ENCODE peak calls at places on chromosomes 2 and 18, in nine cellular contexts. P, I, G, Y, T, M, X, Q and U are unnamed samples.

GRCh38 chr2:5250482-5250881 is 441.7 kb upstream of the SOX11 start:
- DNase-seq in P (no peak), I (no peak), G (no peak), Y (no peak), T (no peak), M (no peak), X (no peak), Q (no peak), U (no peak)

GRCh38 chr2:25187729-25188350 is 19.5 kb upstream of the POMC start:
- DNase-seq in P (no peak), I (no peak), G (no peak), Y (no peak), T (no peak), M (no peak), X (no peak), Q (no peak), U (no peak)

GRCh38 chr2:161312996-161313395 is 4.8 kb downstream of the PSMD14 start:
- DNase-seq in P (peak; percentile 54), I (peak; percentile 44), G (no peak), Y (no peak), T (no peak), M (no peak), X (no peak), Q (no peak), U (no peak)

GRCh38 chr2:28128281-28128950 is 237.9 kb downstream of the BABAM2 start:
- DNase-seq in P (no peak), I (peak; percentile 50), G (no peak), Y (no peak), T (no peak), M (no peak), X (no peak), Q (peak; percentile 50), U (no peak)

GRCh38 chr2:227363756-227364155 is 15.3 kb downstream of the TM4SF20 start:
- DNase-seq in P (peak; percentile 5), I (no peak), G (no peak), Y (no peak), T (no peak), M (no peak), X (no peak), Q (no peak), U (no peak)

GRCh38 chr18:47997338-47997780 is 66.9 kb upstream of the SMAD2 start:
- DNase-seq in P (peak; percentile 6), I (peak; percentile 7), G (no peak), Y (no peak), T (no peak), M (peak; percentile 19), X (no peak), Q (no peak), U (no peak)

GRCh38 chr2:132415256-132416079 is 1.1 kb upstream of the GPR39 start:
- DNase-seq in P (no peak), I (peak; percentile 19), G (no peak), Y (peak; percentile 26), T (peak; percentile 58), M (no peak), X (no peak), Q (peak; percentile 44), U (no peak)

GRCh38 chr2:208311321-208311720 is 45.3 kb downstream of the PIKFYVE start:
- DNase-seq in P (no peak), I (no peak), G (no peak), Y (no peak), T (no peak), M (no peak), X (no peak), Q (no peak), U (no peak)

GRCh38 chr2:36427790-36428243 is 72.2 kb downstream of the CRIM1 start:
- DNase-seq in P (peak; percentile 39), I (peak; percentile 80), G (no peak), Y (no peak), T (no peak), M (no peak), X (no peak), Q (no peak), U (no peak)

GRCh38 chr2:236498369-236498768 is 71.3 kb upstream of the ACKR3 start:
- DNase-seq in P (peak; percentile 25), I (peak; percentile 44), G (no peak), Y (no peak), T (no peak), M (no peak), X (no peak), Q (peak; percentile 82), U (no peak)

GRCh38 chr2:62209427-62209991 is 13.6 kb downstream of the B3GNT2 start:
- DNase-seq in P (no peak), I (no peak), G (no peak), Y (no peak), T (no peak), M (no peak), X (no peak), Q (no peak), U (no peak)

GRCh38 chr2:234932591-234933168 is 19.1 kb upstream of the SH3BP4 start:
- DNase-seq in P (no peak), I (no peak), G (peak; percentile 15), Y (no peak), T (no peak), M (no peak), X (no peak), Q (no peak), U (no peak)

GRCh38 chr2:161103451-161103831 is 56.8 kb upstream of the TANK start:
- DNase-seq in P (no peak), I (no peak), G (no peak), Y (no peak), T (no peak), M (no peak), X (no peak), Q (no peak), U (no peak)

GRCh38 chr2:196750291-196750923 is 49.1 kb downstream of the GTF3C3 start:
- DNase-seq in P (no peak), I (no peak), G (peak; percentile 88), Y (no peak), T (no peak), M (no peak), X (no peak), Q (no peak), U (no peak)

GRCh38 chr2:217045725-217046475 is 186.0 kb upstream of the TNP1 start:
- DNase-seq in P (no peak), I (peak; percentile 44), G (no peak), Y (no peak), T (no peak), M (no peak), X (no peak), Q (peak; percentile 44), U (no peak)

GRCh38 chr2:69390474-69390873 is 3.4 kb upstream of the GFPT1 start:
- DNase-seq in P (no peak), I (no peak), G (no peak), Y (no peak), T (no peak), M (peak; percentile 3), X (no peak), Q (no peak), U (no peak)

GRCh38 chr2:226985227-226985946 is 149.5 kb downstream of the RHBDD1 start:
- DNase-seq in P (peak; percentile 68), I (peak; percentile 84), G (peak; percentile 67), Y (peak; percentile 44), T (peak; percentile 97), M (peak; percentile 17), X (peak; percentile 37), Q (peak; percentile 90), U (peak; percentile 95)

GRCh38 chr2:162890690-162891311 is 52.2 kb upstream of the KCNH7 start:
- DNase-seq in P (peak; percentile 78), I (peak; percentile 44), G (peak; percentile 76), Y (peak; percentile 66), T (peak; percentile 75), M (no peak), X (no peak), Q (peak; percentile 53), U (peak; percentile 74)

GRCh38 chr2:159459279-159459678 is 157.1 kb downstream of the BAZ2B start:
- DNase-seq in P (no peak), I (no peak), G (no peak), Y (no peak), T (no peak), M (no peak), X (no peak), Q (no peak), U (no peak)

GRCh38 chr18:227902-228301 is 39.9 kb downstream of the THOC1 start:
- DNase-seq in P (no peak), I (no peak), G (no peak), Y (no peak), T (no peak), M (no peak), X (no peak), Q (no peak), U (no peak)

GRCh38 chr2:49971453-49971852 is 817.1 kb upstream of the FSHR start:
- DNase-seq in P (no peak), I (no peak), G (no peak), Y (no peak), T (no peak), M (no peak), X (no peak), Q (no peak), U (peak; percentile 55)

GRCh38 chr2:191265311-191266170 is 20.3 kb downstream of the MYO1B start:
- DNase-seq in P (peak; percentile 41), I (peak; percentile 93), G (no peak), Y (no peak), T (no peak), M (no peak), X (peak; percentile 23), Q (peak; percentile 83), U (no peak)

GRCh38 chr18:9613550-9614400 is 584 bp downstream of the PPP4R1 start:
- DNase-seq in P (peak; percentile 56), I (peak; percentile 60), G (peak; percentile 42), Y (peak; percentile 17), T (peak; percentile 4), M (peak; percentile 35), X (peak; percentile 66), Q (peak; percentile 47), U (peak; percentile 42)

GRCh38 chr2:62363166-62363565 is 142.8 kb downstream of the TMEM17 start:
- DNase-seq in P (no peak), I (no peak), G (no peak), Y (no peak), T (no peak), M (no peak), X (no peak), Q (no peak), U (no peak)

GRCh38 chr2:9103663-9104277 is 100.3 kb upstream of the MBOAT2 start:
- DNase-seq in P (no peak), I (no peak), G (no peak), Y (no peak), T (no peak), M (no peak), X (no peak), Q (no peak), U (peak; percentile 13)

GRCh38 chr2:24110660-24111303 is 12.4 kb downstream of the PFN4 start:
- DNase-seq in P (no peak), I (no peak), G (no peak), Y (no peak), T (no peak), M (no peak), X (no peak), Q (no peak), U (no peak)

GRCh38 chr18:1998121-1998520 is 573.2 kb downstream of the METTL4 start:
- DNase-seq in P (no peak), I (no peak), G (no peak), Y (no peak), T (no peak), M (no peak), X (no peak), Q (no peak), U (no peak)

GRCh38 chr2:159557437-159558034 is 58.8 kb downstream of the BAZ2B start:
- DNase-seq in P (peak; percentile 19), I (peak; percentile 15), G (no peak), Y (no peak), T (no peak), M (no peak), X (no peak), Q (peak; percentile 17), U (peak; percentile 48)

GRCh38 chr2:199798881-199799580 is 52.0 kb downstream of the FTCDNL1 start:
- DNase-seq in P (no peak), I (no peak), G (no peak), Y (no peak), T (no peak), M (no peak), X (peak; percentile 45), Q (peak; percentile 31), U (peak; percentile 6)

GRCh38 chr18:13796515-13796914 is 27.4 kb upstream of the MC5R start:
- DNase-seq in P (no peak), I (no peak), G (no peak), Y (no peak), T (no peak), M (no peak), X (no peak), Q (no peak), U (no peak)

GRCh38 chr2:186984966-186985365 is 136.0 kb upstream of the ZSWIM2 start:
- DNase-seq in P (no peak), I (no peak), G (no peak), Y (no peak), T (no peak), M (no peak), X (no peak), Q (no peak), U (no peak)